ENCODE peak calls at places on chromosomes 4 and X, in nine cellular contexts. E, P, U, X, B, F, H, W and V are unnamed samples.

GRCh38 chr4:56821394-56822263 is at the start of gene SPINK2:
- DNase-seq in E (no peak), P (no peak), U (no peak), X (peak), B (no peak), F (peak), H (no peak), W (no peak), V (no peak)

GRCh38 chr4:6926681-6927478 is 17.3 kb downstream of the TBC1D14 start:
- DNase-seq in E (peak), P (peak), U (peak), X (peak), B (peak), F (no peak), H (peak), W (no peak), V (no peak)

GRCh38 chr4:40434126-40434692 is 99.1 kb downstream of the CHRNA9 start:
- DNase-seq in E (no peak), P (no peak), U (no peak), X (no peak), B (no peak), F (no peak), H (no peak), W (no peak), V (no peak)

GRCh38 chrX:77119706-77120105 is 327.5 kb upstream of the FGF16 start:
- DNase-seq in E (no peak), P (no peak), U (no peak), X (no peak), B (no peak), F (no peak), H (no peak), W (no peak), V (no peak)

GRCh38 chrX:22958250-22958649 is 41.5 kb upstream of the DDX53 start:
- DNase-seq in E (no peak), P (no peak), U (no peak), X (no peak), B (no peak), F (no peak), H (no peak), W (no peak), V (no peak)

GRCh38 chr4:68375667-68376559 is 26.0 kb upstream of the YTHDC1 start:
- DNase-seq in E (peak), P (no peak), U (no peak), X (peak), B (no peak), F (peak), H (peak), W (no peak), V (peak)

GRCh38 chr4:74608151-74608949 is 163.4 kb downstream of the AREG start:
- DNase-seq in E (peak), P (no peak), U (no peak), X (no peak), B (no peak), F (no peak), H (peak), W (no peak), V (no peak)

GRCh38 chr4:54067163-54067562 is 2.8 kb upstream of the CHIC2 start:
- DNase-seq in E (peak), P (peak), U (peak), X (peak), B (peak), F (no peak), H (peak), W (no peak), V (no peak)

GRCh38 chr4:111979921-111980320 is 165.3 kb upstream of the FAM241A start:
- DNase-seq in E (no peak), P (no peak), U (no peak), X (no peak), B (no peak), F (no peak), H (no peak), W (no peak), V (no peak)

GRCh38 chr4:48078862-48079655 is 55.0 kb downstream of the TXK start:
- DNase-seq in E (no peak), P (no peak), U (no peak), X (no peak), B (no peak), F (no peak), H (no peak), W (no peak), V (no peak)

GRCh38 chr4:13989496-13989895 is 362.0 kb upstream of the BOD1L1 start:
- DNase-seq in E (peak), P (no peak), U (no peak), X (no peak), B (no peak), F (no peak), H (peak), W (no peak), V (no peak)

GRCh38 chr4:10587697-10588096 is 96.9 kb downstream of the CLNK start:
- DNase-seq in E (no peak), P (no peak), U (no peak), X (no peak), B (no peak), F (no peak), H (peak), W (no peak), V (no peak)

GRCh38 chr4:114383721-114384120 is 214.9 kb upstream of the UGT8 start:
- DNase-seq in E (peak), P (no peak), U (peak), X (no peak), B (no peak), F (no peak), H (peak), W (no peak), V (no peak)

GRCh38 chr4:44235897-44236296 is 212.7 kb downstream of the KCTD8 start:
- DNase-seq in E (no peak), P (no peak), U (no peak), X (no peak), B (no peak), F (no peak), H (no peak), W (no peak), V (no peak)

GRCh38 chr4:105306158-105306781 is 159.6 kb downstream of the TET2 start:
- DNase-seq in E (peak), P (no peak), U (no peak), X (no peak), B (no peak), F (no peak), H (peak), W (peak), V (peak)

GRCh38 chrX:46326161-46326560 is 219.1 kb downstream of the ZNF674 start:
- DNase-seq in E (peak), P (no peak), U (no peak), X (no peak), B (no peak), F (no peak), H (peak), W (no peak), V (no peak)

GRCh38 chr4:143626134-143626859 is 74.2 kb downstream of the FREM3 start:
- DNase-seq in E (peak), P (peak), U (peak), X (peak), B (peak), F (no peak), H (peak), W (no peak), V (no peak)

GRCh38 chrX:17549005-17549685 is 174.1 kb downstream of the NHS start:
- DNase-seq in E (no peak), P (no peak), U (no peak), X (no peak), B (no peak), F (no peak), H (no peak), W (no peak), V (no peak)

GRCh38 chrX:10529344-10529743 is 91.0 kb downstream of the MID1 start:
- DNase-seq in E (peak), P (no peak), U (no peak), X (no peak), B (no peak), F (no peak), H (peak), W (no peak), V (no peak)

GRCh38 chrX:10677490-10677889 is 57.1 kb upstream of the MID1 start:
- DNase-seq in E (peak), P (peak), U (no peak), X (no peak), B (peak), F (no peak), H (no peak), W (no peak), V (no peak)

GRCh38 chr4:102585329-102585728 is 84.2 kb downstream of the NFKB1 start:
- DNase-seq in E (no peak), P (no peak), U (no peak), X (no peak), B (no peak), F (no peak), H (no peak), W (no peak), V (no peak)

GRCh38 chr4:19239565-19239964 is 1012.1 kb upstream of the SLIT2 start:
- DNase-seq in E (no peak), P (no peak), U (no peak), X (no peak), B (no peak), F (no peak), H (peak), W (no peak), V (no peak)

GRCh38 chr4:159069922-159070321 is 33.0 kb upstream of the RAPGEF2 start:
- DNase-seq in E (peak), P (no peak), U (no peak), X (no peak), B (no peak), F (no peak), H (peak), W (no peak), V (no peak)

GRCh38 chr4:144501231-144501780 is 144.7 kb upstream of the HHIP start:
- DNase-seq in E (no peak), P (no peak), U (no peak), X (no peak), B (no peak), F (no peak), H (no peak), W (no peak), V (no peak)

GRCh38 chr4:116122131-116122530 is 963.2 kb downstream of the TRAM1L1 start:
- DNase-seq in E (no peak), P (no peak), U (no peak), X (no peak), B (no peak), F (no peak), H (peak), W (no peak), V (no peak)

GRCh38 chr4:154686838-154687237 is 57.0 kb upstream of the LRAT start:
- DNase-seq in E (no peak), P (no peak), U (no peak), X (no peak), B (no peak), F (no peak), H (no peak), W (no peak), V (no peak)

GRCh38 chrX:48715876-48716502 is 19.5 kb downstream of the SUV39H1 start:
- DNase-seq in E (no peak), P (no peak), U (no peak), X (no peak), B (no peak), F (no peak), H (peak), W (no peak), V (no peak)

GRCh38 chr4:171588146-171588545 is 225.1 kb upstream of the GALNTL6 start:
- DNase-seq in E (no peak), P (no peak), U (no peak), X (no peak), B (no peak), F (no peak), H (no peak), W (no peak), V (no peak)

GRCh38 chr4:304987-305680 is at the start of gene ZNF732:
- DNase-seq in E (peak), P (peak), U (peak), X (peak), B (peak), F (no peak), H (peak), W (no peak), V (no peak)

GRCh38 chr4:179123079-179123478 is 1680.8 kb upstream of the AGA start:
- DNase-seq in E (no peak), P (no peak), U (no peak), X (no peak), B (no peak), F (no peak), H (no peak), W (no peak), V (no peak)

GRCh38 chr4:71520308-71520707 is 181.5 kb downstream of the SLC4A4 start:
- DNase-seq in E (no peak), P (no peak), U (no peak), X (no peak), B (no peak), F (no peak), H (no peak), W (no peak), V (no peak)

GRCh38 chrX:129875669-129876068 is 30.3 kb upstream of the UTP14A start:
- DNase-seq in E (peak), P (no peak), U (no peak), X (no peak), B (no peak), F (no peak), H (peak), W (no peak), V (no peak)

DNA sequence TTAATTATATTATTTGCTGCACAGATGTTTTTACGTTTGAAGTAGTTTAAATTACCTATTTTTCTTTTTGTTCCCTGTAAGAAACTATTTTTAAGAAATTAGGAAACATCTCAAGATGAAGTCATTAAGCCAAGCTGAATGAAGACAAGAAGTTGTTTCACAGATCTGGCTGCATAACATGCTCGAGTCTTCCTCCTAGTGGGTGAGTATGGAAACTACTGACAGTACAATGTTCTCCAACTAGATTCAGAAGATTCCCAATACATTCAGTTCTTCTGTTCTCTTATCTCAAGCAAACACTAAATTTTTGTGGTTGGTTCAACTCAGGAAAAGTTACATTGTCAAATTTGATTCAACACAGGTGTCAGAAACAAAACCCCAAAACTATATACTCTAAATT is 256.8 kb upstream of the VCX start:
- DNase-seq in E (peak), P (no peak), U (no peak), X (no peak), B (no peak), F (peak), H (peak), W (no peak), V (no peak)
- TF ChIP-seq CTCF in E (peak), P (no peak), U (peak), X (peak), B (peak), F (peak), H (peak), W (peak), V (peak)

GRCh38 chr4:37845201-37845600 is 18.7 kb downstream of the PGM2 start:
- DNase-seq in E (no peak), P (no peak), U (no peak), X (no peak), B (no peak), F (peak), H (no peak), W (no peak), V (no peak)

GRCh38 chr4:37844204-37844603 is 17.7 kb downstream of the PGM2 start:
- DNase-seq in E (no peak), P (no peak), U (no peak), X (no peak), B (no peak), F (no peak), H (no peak), W (no peak), V (no peak)

GRCh38 chr4:37847311-37847710 is 20.8 kb downstream of the PGM2 start:
- DNase-seq in E (no peak), P (no peak), U (no peak), X (no peak), B (no peak), F (no peak), H (no peak), W (no peak), V (no peak)
- H3K4me3 ChIP-seq in E (no peak), P (no peak), U (no peak), X (no peak), B (no peak), F (peak), H (no peak), W (no peak), V (no peak)

GRCh38 chr4:152460488-152460887 is 75.4 kb downstream of the FBXW7 start:
- DNase-seq in E (peak), P (no peak), U (no peak), X (no peak), B (no peak), F (peak), H (peak), W (peak), V (no peak)
- TF ChIP-seq CTCF in E (peak), P (no peak), U (peak), X (no peak), B (no peak), F (peak), H (peak), W (peak), V (peak)

DNA sequence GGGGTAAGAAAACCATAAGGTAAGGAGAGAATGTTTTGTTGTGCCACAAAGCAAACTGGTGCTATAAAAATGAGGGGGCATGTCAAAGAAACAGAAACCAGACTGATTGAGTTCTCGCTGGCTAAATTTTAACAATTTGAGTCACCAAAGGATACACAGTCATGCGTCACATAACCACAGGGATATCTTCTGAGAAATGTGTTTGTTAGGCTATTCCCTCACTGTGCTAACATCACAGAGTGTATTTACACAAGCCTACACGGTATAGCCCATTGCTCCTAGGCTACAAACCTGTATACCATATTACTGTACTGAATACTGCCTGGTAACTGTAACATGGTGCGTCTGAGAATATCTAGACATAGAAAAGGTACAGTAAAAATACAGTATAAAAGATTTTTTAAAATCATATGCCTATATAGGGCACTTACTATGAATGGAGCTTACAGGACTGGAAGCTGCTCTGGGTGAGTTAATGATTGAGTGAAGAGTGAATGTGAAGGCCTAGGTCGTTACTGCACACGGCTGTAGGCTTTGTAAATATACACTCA is 50.1 kb downstream of the FBXW7 start:
- DNase-seq in E (peak), P (no peak), U (no peak), X (no peak), B (no peak), F (no peak), H (peak), W (peak), V (peak)
- H3K4me3 ChIP-seq in E (no peak), P (no peak), U (no peak), X (no peak), B (no peak), F (no peak), H (peak), W (no peak), V (no peak)

GRCh38 chr4:27267435-27268355 is 407.1 kb downstream of the STIM2 start:
- DNase-seq in E (no peak), P (no peak), U (no peak), X (no peak), B (no peak), F (no peak), H (no peak), W (no peak), V (no peak)

GRCh38 chr4:27272264-27272663 is 411.6 kb downstream of the STIM2 start:
- DNase-seq in E (no peak), P (no peak), U (no peak), X (no peak), B (no peak), F (no peak), H (no peak), W (no peak), V (no peak)

DNA sequence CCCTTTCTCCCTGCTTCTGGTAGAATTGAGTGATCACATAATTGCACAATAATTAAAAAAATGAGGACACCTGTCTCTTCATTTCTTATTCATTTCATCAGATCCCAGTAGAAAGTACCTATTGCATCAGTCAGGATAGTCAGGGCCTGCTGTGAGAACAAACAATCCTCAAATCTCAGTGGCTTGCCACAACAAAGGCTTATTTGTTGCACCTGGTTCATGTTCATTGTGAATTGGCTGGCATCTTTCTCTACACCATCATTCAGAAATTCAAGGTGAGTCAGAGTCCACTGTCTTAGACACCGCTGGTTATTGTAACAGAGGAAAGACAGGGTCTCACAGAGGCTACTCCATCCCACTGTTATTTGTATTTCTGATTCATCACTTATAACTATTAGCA is 409.8 kb downstream of the STIM2 start:
- DNase-seq in E (no peak), P (no peak), U (no peak), X (no peak), B (no peak), F (no peak), H (no peak), W (no peak), V (no peak)
- TF ChIP-seq CTCF in E (no peak), P (no peak), U (no peak), X (no peak), B (no peak), F (no peak), H (no peak), W (no peak), V (no peak)

DNA sequence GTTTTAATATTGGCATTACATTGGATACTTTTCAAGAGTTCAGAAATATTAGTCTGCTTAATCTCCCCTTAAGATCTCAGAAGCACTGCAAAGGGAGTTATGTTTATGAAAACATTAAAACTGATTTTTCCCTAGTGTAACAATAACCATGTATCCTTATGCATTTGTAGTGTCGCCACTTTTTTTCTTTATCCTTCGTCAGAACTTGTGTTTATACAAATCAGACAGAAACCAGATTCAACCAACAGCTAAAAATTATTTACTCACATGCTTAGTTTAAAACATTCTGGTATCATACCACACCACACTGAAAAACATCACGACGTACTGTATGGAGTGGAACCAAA is 1.3 kb downstream of the SETD7 start:
- DNase-seq in E (no peak), P (no peak), U (no peak), X (no peak), B (no peak), F (no peak), H (no peak), W (no peak), V (no peak)
- H3K4me3 ChIP-seq in E (peak), P (no peak), U (peak), X (no peak), B (peak), F (peak), H (peak), W (peak), V (no peak)